ENCODE peak calls at places on chromosomes 12 and 14, in four cellular contexts. E is H1, B is H9, K is trophoblast cell. U is an unnamed sample.
A peak's percentile ranks its signal among the peaks of the same experiment; 100 is the strongest.

GRCh38 chr14:102678394-102678793 is 85.9 kb downstream of the RCOR1 start:
- DNase-seq in K (no peak), E (no peak), B (no peak), U (no peak)

GRCh38 chr14:84129028-84129427 is 1400.9 kb upstream of the FLRT2 start:
- DNase-seq in B (no peak), K (no peak), E (no peak), U (no peak)

GRCh38 chr14:31439554-31439953 is 17.8 kb downstream of the DTD2 start:
- DNase-seq in B (no peak), K (no peak), E (no peak), U (no peak)

GRCh38 chr14:66483322-66483721 is 2.8 kb upstream of the CCDC196 start:
- DNase-seq in B (no peak), K (no peak), E (no peak), U (no peak)

GRCh38 chr14:61211476-61212262 is 69.5 kb downstream of the TMEM30B start:
- DNase-seq in K (no peak), B (no peak), E (no peak), U (no peak)

GRCh38 chr12:40054554-40055226 is 51.2 kb downstream of the SLC2A13 start:
- DNase-seq in E (no peak), B (no peak), K (peak; percentile 51), U (peak; percentile 18)

GRCh38 chr14:52267501-52268190 is at the start of gene PTGDR:
- DNase-seq in K (no peak), E (peak; percentile 80), B (peak; percentile 59), U (peak; percentile 57)

GRCh38 chr14:65239143-65239672 is 136.9 kb upstream of the MAX start:
- DNase-seq in E (no peak), B (no peak), K (peak; percentile 70), U (peak; percentile 57)

GRCh38 chr14:69423279-69423678 is 24.8 kb downstream of the SLC39A9 start:
- DNase-seq in K (no peak), E (no peak), B (no peak), U (no peak)

GRCh38 chr14:37973031-37973908 is 234.4 kb upstream of the SSTR1 start:
- DNase-seq in E (no peak), B (no peak), K (no peak), U (no peak)

GRCh38 chr12:52795694-52796428 is at the start of gene KRT3:
- DNase-seq in K (no peak), E (no peak), B (no peak), U (no peak)

GRCh38 chr12:530308-530707 is 70.6 kb downstream of the B4GALNT3 start:
- DNase-seq in B (no peak), E (no peak), K (no peak), U (no peak)

GRCh38 chr12:77062846-77063461 is 2.4 kb downstream of the E2F7 start:
- DNase-seq in K (no peak), E (no peak), B (no peak), U (no peak)
- H3K23ac ChIP-seq in K (peak overlapping the region; percentile 25), E (no peak overlapping the region), B (no peak overlapping the region), U (peak overlapping the region; percentile 45)

DNA sequence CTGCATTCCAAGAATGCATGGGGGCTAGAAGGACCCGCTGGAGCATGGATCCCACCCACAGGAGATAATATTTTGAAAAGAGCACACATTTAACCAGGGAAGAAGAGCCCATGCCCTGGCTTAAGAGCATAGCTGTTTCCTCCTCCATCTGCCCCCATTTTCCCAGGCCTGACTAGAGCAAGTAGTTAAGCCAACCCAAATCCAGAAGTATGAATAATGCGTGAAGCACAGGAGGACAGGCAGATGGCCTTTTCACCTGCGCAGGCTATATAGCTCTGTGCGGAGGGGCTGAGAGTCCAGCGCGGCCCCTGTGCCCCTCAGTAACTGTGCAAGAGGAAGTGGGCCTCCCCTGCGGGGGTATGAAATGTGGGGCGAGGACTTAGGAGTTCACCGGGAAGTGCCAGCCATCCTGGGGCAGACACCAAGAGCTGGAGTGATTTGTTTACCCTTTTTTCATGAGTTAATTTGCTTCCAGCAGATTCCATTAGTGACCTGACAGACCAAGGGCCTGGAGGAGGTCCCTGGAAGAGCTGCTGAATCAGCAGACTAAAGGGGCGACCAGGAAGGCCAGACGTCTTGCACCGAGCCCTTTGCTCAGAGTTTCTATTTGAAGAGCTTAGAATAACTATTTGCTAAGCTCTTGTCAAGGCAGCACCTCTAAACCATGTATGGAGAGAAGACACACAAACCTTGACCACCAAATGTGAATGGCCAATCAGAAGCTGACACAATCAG is 37.2 kb downstream of the DPF3 start:
- DNase-seq in B (no peak), K (no peak), E (no peak), U (peak; percentile 28)
- H3K79me2 ChIP-seq in B (no peaks in the 10 kb centered on the region), K (no peaks in the 10 kb centered on the region), E (no peaks in the 10 kb centered on the region), U (no peaks in the 10 kb centered on the region)

GRCh38 chr14:99534333-99534732 is 53.1 kb downstream of the CCNK start:
- DNase-seq in K (no peak), B (no peak), E (no peak), U (no peak)
- H3K18ac ChIP-seq in K (no peak overlapping the region), B (no peak overlapping the region), E (no peak overlapping the region), U (no peak overlapping the region)

DNA sequence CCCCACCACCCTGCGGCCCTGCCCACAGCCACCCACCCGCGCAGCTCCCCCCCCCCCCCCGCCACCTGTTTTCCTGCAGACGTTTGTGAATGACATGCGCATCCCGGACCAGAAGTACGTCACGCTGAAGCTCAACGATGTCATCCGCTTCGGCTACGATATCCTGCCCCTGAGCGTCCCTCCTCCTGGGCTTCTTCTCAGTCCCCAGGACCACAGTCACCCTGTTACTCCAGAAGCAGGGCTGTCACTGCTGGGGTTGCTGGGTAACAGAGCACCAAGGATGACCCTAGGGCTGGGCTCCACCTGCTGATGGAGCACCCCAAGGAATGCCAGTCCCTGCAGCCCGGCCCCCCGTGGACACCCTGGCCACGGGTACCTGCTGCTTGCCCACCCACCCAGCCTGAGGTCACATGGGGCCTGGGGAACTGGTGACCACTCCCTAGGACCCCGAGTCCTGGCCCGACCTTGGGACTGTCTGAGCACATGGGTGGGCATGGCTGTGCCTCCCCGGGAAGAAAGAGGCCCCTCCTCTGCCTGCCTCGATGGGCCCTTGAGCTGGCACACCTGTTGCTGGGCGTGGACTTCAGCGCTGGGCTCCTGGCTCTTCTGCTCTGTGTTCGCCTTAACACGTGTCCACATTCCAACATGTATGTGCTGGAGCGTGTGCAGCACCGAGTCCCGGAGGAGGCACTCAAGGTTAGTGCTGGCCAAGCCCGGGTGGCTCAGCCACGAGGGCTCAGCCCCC is 12.9 kb downstream of the CEP170B start:
- DNase-seq in B (no peak), E (no peak), K (no peak), U (no peak)
- H3K23ac ChIP-seq in B (no peak overlapping the region), E (no peak overlapping the region), K (no peak overlapping the region), U (no peak overlapping the region)

DNA sequence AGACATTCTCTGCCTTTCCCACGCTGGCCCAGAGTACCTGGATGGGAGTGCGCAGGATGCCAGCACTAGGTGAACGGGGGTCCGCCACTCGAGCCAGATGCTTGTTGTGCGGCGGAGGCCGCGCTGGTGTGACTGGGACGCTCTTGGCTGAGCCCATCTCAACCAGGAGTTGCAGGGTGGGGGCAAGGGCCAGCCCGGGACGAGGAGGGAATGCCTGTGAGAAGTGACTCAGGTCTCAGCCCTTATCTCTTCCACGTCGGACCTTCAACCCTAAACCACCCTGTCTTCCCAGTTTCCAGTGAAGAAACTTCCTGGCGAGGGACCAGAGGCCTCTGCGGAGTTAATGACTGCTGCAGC is 312 bp downstream of the CDCA3 start:
- DNase-seq in B (no peak), E (no peak), K (peak; percentile 21), U (no peak)
- H3K79me2 ChIP-seq in B (peaks cover 5% of the 10 kb centered on the region), E (no peaks in the 10 kb centered on the region), K (peaks cover 4% of the 10 kb centered on the region), U (peaks cover 26% of the 10 kb centered on the region)

GRCh38 chr14:95071649-95072256 is 85.6 kb downstream of the DICER1 start:
- DNase-seq in B (no peak), K (no peak), E (no peak), U (no peak)
- H3K18ac ChIP-seq in B (no peak overlapping the region), K (no peak overlapping the region), E (no peak overlapping the region), U (no peak overlapping the region)

DNA sequence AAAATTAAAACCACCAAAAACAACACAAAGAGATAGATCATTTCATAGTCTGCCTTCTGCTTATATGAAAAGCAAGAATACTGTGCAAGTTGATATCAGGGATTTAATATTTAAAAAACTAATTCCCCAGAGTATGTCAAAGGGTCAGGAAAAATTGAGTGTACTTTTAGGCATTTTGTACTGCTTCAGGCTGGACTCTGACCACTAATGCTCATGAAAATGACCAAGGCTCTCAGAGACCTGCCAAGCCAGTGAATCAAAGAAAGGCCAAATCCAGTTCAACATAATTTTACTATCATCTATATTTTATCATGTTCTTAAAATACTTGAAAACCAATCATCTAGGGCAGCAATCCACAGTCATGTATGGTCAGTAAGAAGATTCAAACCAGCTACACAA is 66.0 kb downstream of the TTC7B start:
- DNase-seq in E (no peak), K (no peak), B (no peak), U (no peak)
- H3K23ac ChIP-seq in E (no peak overlapping the region), K (no peak overlapping the region), B (no peak overlapping the region), U (no peak overlapping the region)

GRCh38 chr14:73729015-73729330 is 14.8 kb upstream of the PNMA1 start:
- DNase-seq in K (no peak), E (no peak), B (no peak), U (no peak)

GRCh38 chr14:73728106-73729014 is 14.2 kb upstream of the PNMA1 start:
- DNase-seq in E (peak; percentile 97), K (peak; percentile 76), B (peak; percentile 90), U (peak; percentile 90)

GRCh38 chr14:73726025-73726961 is 12.1 kb upstream of the PNMA1 start:
- DNase-seq in E (no peak), B (no peak), K (no peak), U (no peak)

GRCh38 chr14:73725116-73726024 is 11.2 kb upstream of the PNMA1 start:
- DNase-seq in B (no peak), E (no peak), K (no peak), U (peak; percentile 64)

GRCh38 chr14:73727181-73727580 is 13.0 kb upstream of the PNMA1 start:
- DNase-seq in B (no peak), K (no peak), E (no peak), U (no peak)
- H3K79me2 ChIP-seq in B (no peaks in the 10 kb centered on the region), K (no peaks in the 10 kb centered on the region), E (no peaks in the 10 kb centered on the region), U (no peaks in the 10 kb centered on the region)

GRCh38 chr12:112979281-112979680 is 962 bp downstream of the OAS2 start:
- DNase-seq in K (no peak), B (no peak), E (no peak), U (no peak)

GRCh38 chr12:112978163-112979081 is at the start of gene OAS2:
- DNase-seq in E (no peak), B (no peak), K (peak; percentile 16), U (no peak)

GRCh38 chr12:112977139-112977538 is 1.2 kb upstream of the OAS2 start:
- DNase-seq in B (no peak), K (no peak), E (no peak), U (no peak)

GRCh38 chr12:112974904-112975303 is 3.4 kb upstream of the OAS2 start:
- DNase-seq in B (no peak), K (no peak), E (no peak), U (no peak)

GRCh38 chr12:112977641-112978040 is 678 bp upstream of the OAS2 start:
- DNase-seq in E (no peak), K (no peak), B (no peak), U (no peak)
- H3K18ac ChIP-seq in E (no peak overlapping the region), K (no peak overlapping the region), B (no peak overlapping the region), U (no peak overlapping the region)

U was measured in mesendoderm.